ENCODE peak calls at places on chromosomes 3 and 15, in four cellular contexts. Y is WTC11, O is K562, Z is HepG2. B is an unnamed sample.
A peak's percentile ranks its signal among the peaks of the same experiment; 100 is the strongest.

GRCh38 chr15:54082836-54083492 is 104.7 kb downstream of the UNC13C start:
- DNase-seq in Y (peak; percentile 53), O (peak; percentile 11), Z (peak; percentile 9), B (no peak)

GRCh38 chr3:195066441-195066841 is 204.5 kb downstream of the XXYLT1 start:
- DNase-seq in Y (no peak), O (no peak), Z (no peak), B (no peak)

GRCh38 chr15:91407237-91407889 is 307.3 kb downstream of the SV2B start:
- DNase-seq in Y (no peak), O (no peak), Z (no peak), B (no peak)

GRCh38 chr15:49238342-49238741 is 68.3 kb downstream of the GALK2 start:
- DNase-seq in Y (no peak), O (no peak), Z (no peak), B (no peak)

GRCh38 chr15:95557226-95558046 is 773.1 kb upstream of the NR2F2 start:
- DNase-seq in Y (no peak), O (peak; percentile 54), Z (peak; percentile 1), B (peak; percentile 12)

GRCh38 chr3:14142567-14143270 is 17.9 kb downstream of the TMEM43 start:
- DNase-seq in Y (peak; percentile 1), O (no peak), Z (no peak), B (no peak)

GRCh38 chr3:186950402-186951093 is 20.2 kb downstream of the ST6GAL1 start:
- DNase-seq in Y (no peak), O (no peak), Z (no peak), B (no peak)

GRCh38 chr3:192275741-192276355 is 451.5 kb downstream of the FGF12 start:
- DNase-seq in Y (no peak), O (no peak), Z (no peak), B (no peak)

GRCh38 chr15:42772126-42772525 is 35.2 kb upstream of the CDAN1 start:
- DNase-seq in Y (no peak), O (no peak), Z (no peak), B (no peak)

GRCh38 chr3:17356581-17356980 is 385.9 kb downstream of the TBC1D5 start:
- DNase-seq in Y (no peak), O (no peak), Z (no peak), B (no peak)

GRCh38 chr3:98613616-98614015 is 20.2 kb upstream of the CPOX start:
- DNase-seq in Y (no peak), O (no peak), Z (no peak), B (peak; percentile 24)

GRCh38 chr3:184679056-184679502 is 32.8 kb downstream of the MAGEF1 start:
- DNase-seq in Y (peak; percentile 65), O (no peak), Z (no peak), B (no peak)

GRCh38 chr3:50189274-50189673 is 2.1 kb upstream of the GNAT1 start:
- DNase-seq in Y (peak; percentile 80), O (peak; percentile 51), Z (peak; percentile 78), B (no peak)
- TF ChIP-seq NR2C2 in Y (no peak), O (no peak), Z (no peak), B (no peak)

GRCh38 chr3:15977089-15977488 is 179.3 kb upstream of the ANKRD28 start:
- DNase-seq in Y (no peak), O (no peak), Z (no peak), B (no peak)

GRCh38 chr3:15976524-15976923 is 178.7 kb upstream of the ANKRD28 start:
- DNase-seq in Y (no peak), O (no peak), Z (no peak), B (no peak)

GRCh38 chr3:15973930-15974329 is 176.2 kb upstream of the ANKRD28 start:
- DNase-seq in Y (no peak), O (no peak), Z (no peak), B (no peak)

GRCh38 chr3:15973414-15973813 is 175.6 kb upstream of the ANKRD28 start:
- DNase-seq in Y (no peak), O (no peak), Z (no peak), B (no peak)

GRCh38 chr3:15974647-15975046 is 176.9 kb upstream of the ANKRD28 start:
- DNase-seq in Y (peak; percentile 78), O (peak; percentile 26), Z (no peak), B (no peak)
- TF ChIP-seq NR2C2 in Y (no peak), O (no peak), Z (no peak), B (no peak)

DNA sequence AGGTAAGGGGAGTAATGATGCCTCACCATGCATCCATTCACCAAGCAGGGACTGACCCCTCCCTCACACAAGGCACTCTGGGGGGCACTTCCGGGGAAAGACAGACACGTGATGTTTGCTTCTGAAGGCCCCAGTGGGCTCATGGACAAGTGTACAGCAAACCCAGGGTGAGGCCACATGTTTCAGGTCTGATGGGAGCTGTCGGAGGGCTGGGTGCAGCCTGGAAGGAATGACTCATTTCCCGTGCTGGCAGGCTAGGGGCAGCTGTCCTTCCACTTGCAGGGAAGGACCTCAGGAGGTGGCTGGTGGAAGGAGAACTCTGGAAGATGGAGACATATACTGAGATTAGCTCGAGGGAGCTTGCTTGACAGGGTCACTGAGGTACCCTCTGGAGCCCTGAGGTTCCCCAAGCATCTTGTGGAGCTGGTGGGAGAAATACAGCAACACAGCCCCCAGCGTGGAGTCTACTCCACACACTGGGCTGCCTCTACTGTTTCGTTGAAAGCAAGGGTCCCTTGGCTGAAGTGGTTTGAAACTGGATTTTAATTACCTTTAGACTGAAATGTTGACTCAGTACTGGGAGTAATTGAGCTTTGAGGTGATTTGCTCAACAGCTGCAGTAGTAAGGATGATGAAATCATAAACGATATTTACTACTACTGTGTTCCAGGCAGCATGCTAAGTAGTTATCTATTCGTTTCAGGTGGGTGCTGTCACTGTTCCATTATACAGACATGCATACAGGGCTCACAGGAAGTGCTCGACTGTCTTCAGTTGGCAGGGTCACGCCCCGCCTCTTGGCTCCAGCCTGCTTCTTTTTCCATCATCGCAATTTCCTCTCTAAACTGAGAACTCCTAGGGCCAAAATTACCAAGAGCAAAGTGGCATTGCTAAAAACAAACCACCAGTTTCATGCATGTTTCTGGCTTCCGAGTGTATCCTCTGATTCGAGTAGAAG is 230.4 kb downstream of the ADAMTS17 start:
- DNase-seq in Y (no peak), O (no peak), Z (peak; percentile 14), B (no peak)
- TF ChIP-seq NR2C2 in Y (no peak), O (no peak), Z (no peak), B (no peak)

GRCh38 chr3:83928903-83929302 is 1029.9 kb upstream of the CADM2 start:
- DNase-seq in Y (no peak), O (no peak), Z (no peak), B (no peak)

GRCh38 chr3:83926291-83926690 is 1032.5 kb upstream of the CADM2 start:
- DNase-seq in Y (no peak), O (no peak), Z (no peak), B (no peak)

DNA sequence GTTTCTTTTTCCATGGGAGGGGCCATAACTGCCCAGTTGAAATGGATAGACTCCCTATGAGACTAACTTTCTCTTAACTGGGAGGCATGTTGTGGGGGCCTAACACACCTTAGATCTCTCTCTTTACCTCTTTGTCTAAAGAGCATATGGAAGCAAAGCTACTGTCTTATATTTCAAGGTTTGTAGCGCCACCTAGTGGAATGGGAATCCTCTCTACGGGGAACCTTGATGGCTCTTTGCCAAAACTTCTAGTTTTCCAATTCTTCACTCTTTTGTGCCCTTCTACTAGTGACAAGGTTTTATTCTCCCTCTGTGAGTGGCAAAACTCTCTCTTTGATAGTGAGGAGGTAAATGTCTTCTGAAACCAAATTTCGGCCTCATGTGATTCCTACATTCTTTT is 1030.4 kb upstream of the CADM2 start:
- DNase-seq in Y (peak; percentile 36), O (peak; percentile 11), Z (peak; percentile 50), B (no peak)
- TF ChIP-seq NR2C2 in Y (no peak), O (no peak), Z (no peak), B (no peak)

GRCh38 chr15:73843787-73844186 is 29.6 kb upstream of the TBC1D21 start:
- DNase-seq in Y (no peak), O (no peak), Z (no peak), B (no peak)

GRCh38 chr15:73845507-73845906 is 27.9 kb upstream of the TBC1D21 start:
- DNase-seq in Y (no peak), O (no peak), Z (no peak), B (no peak)

GRCh38 chr15:73840771-73841170 is 32.6 kb upstream of the TBC1D21 start:
- DNase-seq in Y (no peak), O (no peak), Z (no peak), B (no peak)

GRCh38 chr15:73841756-73842590 is 31.4 kb upstream of the TBC1D21 start:
- DNase-seq in Y (no peak), O (no peak), Z (no peak), B (no peak)

GRCh38 chr15:73844356-73844755 is 29.0 kb upstream of the TBC1D21 start:
- DNase-seq in Y (no peak), O (no peak), Z (no peak), B (no peak)
- TF ChIP-seq NR2C2 in Y (no peak), O (no peak), Z (no peak), B (no peak)

B was measured in GM12878.